ENCODE peak calls at places on chromosome 11, in four cellular contexts. T, W, N and U are unnamed samples.

GRCh38 chr11:127017482-127017881 is 16.9 kb upstream of the KIRREL3 start:
- DNase-seq in T (peak; percentile 27), N (no peak), W (no peak), U (peak; percentile 64)

GRCh38 chr11:15493921-15494630 is 379.4 kb downstream of the INSC start:
- DNase-seq in W (peak; percentile 38), T (no peak), N (no peak), U (no peak)

GRCh38 chr11:129643031-129643721 is 172.5 kb upstream of the TMEM45B start:
- DNase-seq in W (no peak), T (no peak), N (no peak), U (peak; percentile 78)

GRCh38 chr11:59954219-59954847 is 9.5 kb upstream of the OOSP4A start:
- DNase-seq in N (no peak), T (no peak), W (no peak), U (no peak)

GRCh38 chr11:58829736-58830135 is 14.8 kb downstream of the GLYATL2 start:
- DNase-seq in W (no peak), N (no peak), T (no peak), U (no peak)

GRCh38 chr11:80167766-80168165 is 726.9 kb upstream of the TENM4 start:
- DNase-seq in N (no peak), T (no peak), W (no peak), U (no peak)

GRCh38 chr11:64102005-64102738 is 63.7 kb downstream of the MACROD1 start:
- DNase-seq in N (no peak), T (no peak), W (peak; percentile 87), U (no peak)

GRCh38 chr11:114275295-114275694 is 20.9 kb upstream of the NNMT start:
- DNase-seq in T (no peak), W (no peak), N (no peak), U (no peak)

GRCh38 chr11:66910016-66910415 is 48.2 kb downstream of the PC start:
- DNase-seq in T (no peak), W (no peak), N (no peak), U (no peak)

GRCh38 chr11:2584812-2585565 is 114.8 kb downstream of the KCNQ1OT1 start:
- DNase-seq in T (no peak), W (peak; percentile 12), N (no peak), U (no peak)

GRCh38 chr11:126366064-126366822 is 10.8 kb downstream of the ST3GAL4 start:
- DNase-seq in T (no peak), N (no peak), W (no peak), U (no peak)

GRCh38 chr11:60985991-60986915 is 14.8 kb downstream of the CD6 start:
- DNase-seq in T (no peak), W (no peak), N (no peak), U (no peak)

DNA sequence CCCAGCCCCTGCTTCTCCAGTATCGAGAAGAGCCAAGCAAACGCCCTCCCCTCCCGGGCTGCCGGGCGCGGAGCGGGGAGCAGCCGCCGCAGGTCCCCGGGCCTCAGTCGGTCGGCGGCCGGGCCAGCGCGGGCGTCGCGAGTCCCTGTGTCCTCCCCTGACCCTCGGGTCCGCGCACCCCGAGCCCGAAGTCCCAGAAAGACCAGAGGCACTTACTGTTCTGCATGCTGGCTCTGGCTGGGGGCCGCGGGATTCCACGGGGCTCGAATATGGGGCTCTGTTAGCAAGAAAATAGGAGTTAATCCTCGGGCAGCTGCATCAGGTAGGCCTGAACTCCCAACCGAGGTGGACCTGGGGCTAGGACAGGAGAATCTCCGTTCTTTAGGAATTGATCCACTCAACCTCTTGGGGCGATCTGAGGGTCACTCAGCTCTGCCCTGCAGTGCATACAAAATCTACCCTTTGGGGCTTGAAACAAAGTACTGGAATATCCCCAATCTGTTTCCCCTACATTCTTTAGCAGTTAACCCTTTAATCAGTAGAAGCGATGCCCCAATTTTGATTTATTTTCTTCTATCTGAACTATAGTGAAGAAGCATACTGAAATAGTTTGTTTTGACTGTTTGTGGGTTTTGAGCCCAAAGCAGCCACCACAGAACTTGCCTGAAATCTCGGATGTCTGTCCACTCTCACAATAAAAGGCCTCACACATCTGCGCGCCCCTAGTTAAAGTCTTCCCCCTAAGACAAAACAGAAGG is 4.8 kb downstream of the PAX6 start:
- DNase-seq in T (no peak), W (no peak), N (no peak), U (no peak)
- TF ChIP-seq RCOR1 in T (no peak), W (no peak), N (no peak), U (no peak)

GRCh38 chr11:69800278-69800677 is 18.9 kb downstream of the FGF3 start:
- DNase-seq in T (no peak), W (no peak), N (no peak), U (no peak)

GRCh38 chr11:69797737-69798528 is 21.3 kb downstream of the FGF3 start:
- DNase-seq in N (no peak), T (no peak), W (no peak), U (no peak)

GRCh38 chr11:69799097-69799496 is 20.1 kb downstream of the FGF3 start:
- DNase-seq in N (no peak), W (no peak), T (no peak), U (no peak)

GRCh38 chr11:69801513-69802335 is 17.5 kb downstream of the FGF3 start:
- DNase-seq in W (peak; percentile 75), N (no peak), T (peak; percentile 59), U (no peak)

GRCh38 chr11:69799582-69799981 is 19.6 kb downstream of the FGF3 start:
- DNase-seq in T (peak; percentile 82), N (no peak), W (peak; percentile 63), U (peak; percentile 63)
- TF ChIP-seq CHD2 in T (no peak), N (no peak), W (no peak), U (no peak)

GRCh38 chr11:75103380-75104026 is 6.8 kb upstream of the OR2AT4 start:
- DNase-seq in T (peak; percentile 41), W (no peak), N (peak; percentile 50), U (no peak)

GRCh38 chr11:75100314-75100713 is 3.6 kb upstream of the OR2AT4 start:
- DNase-seq in N (peak; percentile 78), T (peak; percentile 68), W (no peak), U (peak; percentile 87)

GRCh38 chr11:75107187-75107586 is 10.5 kb upstream of the OR2AT4 start:
- DNase-seq in N (no peak), T (no peak), W (no peak), U (no peak)

GRCh38 chr11:75101424-75102128 is 4.9 kb upstream of the OR2AT4 start:
- DNase-seq in T (no peak), W (no peak), N (no peak), U (no peak)

DNA sequence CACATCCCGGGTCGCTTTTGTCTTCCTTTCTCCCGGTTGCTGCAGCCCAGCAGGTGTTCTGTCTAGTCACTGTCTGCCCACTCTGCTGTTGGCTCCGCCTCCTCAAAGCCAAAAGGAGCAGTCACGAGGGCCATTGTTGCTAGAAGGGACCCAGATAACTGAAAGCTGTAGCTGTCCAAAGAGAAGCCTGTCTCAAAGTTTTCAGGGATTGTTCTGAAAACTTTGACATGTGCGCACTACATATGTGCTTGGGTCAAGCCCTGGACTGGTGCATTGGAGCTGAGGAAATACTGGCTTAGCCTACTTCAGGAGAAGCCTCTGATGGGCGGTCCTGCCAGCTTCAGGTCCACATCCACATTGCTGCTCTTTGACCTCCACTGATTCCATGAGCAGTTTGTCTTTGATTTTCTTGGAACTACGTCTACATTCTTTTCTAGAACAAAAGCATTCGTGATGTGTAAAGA is 8.8 kb upstream of the OR2AT4 start:
- DNase-seq in T (peak; percentile 69), N (no peak), W (no peak), U (no peak)
- TF ChIP-seq RCOR1 in T (peak; percentile 42), N (no peak), W (no peak), U (no peak)

GRCh38 chr11:28077524-28077923 is 30.4 kb downstream of the KIF18A start:
- DNase-seq in N (no peak), T (no peak), W (no peak), U (no peak)

GRCh38 chr11:28071305-28071704 is 36.7 kb downstream of the KIF18A start:
- DNase-seq in T (no peak), N (no peak), W (no peak), U (no peak)

DNA sequence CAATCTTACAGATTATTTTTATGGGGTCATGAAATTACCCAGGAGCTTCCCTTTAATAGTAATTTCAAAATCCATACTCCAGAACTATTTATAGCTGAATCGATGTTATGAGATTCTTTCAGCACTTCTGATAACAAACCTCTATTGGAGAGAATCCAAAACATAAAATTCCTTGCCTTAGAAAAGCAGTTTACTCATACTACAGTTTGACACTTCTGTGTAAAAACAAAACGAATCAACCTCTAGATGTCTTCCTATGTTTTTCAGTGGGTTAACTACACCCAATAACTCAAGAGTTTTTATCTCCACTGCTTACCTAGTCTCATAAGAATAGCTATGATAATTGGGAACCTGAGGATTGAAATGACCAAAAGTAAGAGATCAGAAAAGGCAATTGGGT is 35.6 kb downstream of the KIF18A start:
- DNase-seq in W (no peak), T (no peak), N (no peak), U (no peak)
- TF ChIP-seq CHD2 in W (no peak), T (no peak), N (no peak), U (no peak)

DNA sequence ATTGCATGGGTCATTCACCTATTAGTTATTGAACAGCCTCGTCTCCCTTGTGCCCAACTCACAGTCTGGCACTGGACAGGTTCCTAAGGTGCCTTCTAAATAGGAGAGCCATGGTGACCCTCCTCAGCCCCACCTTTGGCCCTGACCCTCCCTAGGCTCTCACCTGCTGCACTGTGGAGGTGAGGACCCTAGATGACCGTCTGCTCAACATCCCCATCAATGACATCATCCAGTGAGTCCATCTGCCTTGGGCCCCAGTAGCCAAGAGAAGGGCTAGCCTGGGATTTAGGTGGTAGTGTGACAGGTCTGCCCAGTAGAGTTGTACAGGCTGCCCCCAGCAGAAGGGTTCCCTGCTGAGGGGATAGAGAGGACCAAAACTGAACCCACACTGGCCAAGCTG is 13.6 kb downstream of the UCP2 start:
- DNase-seq in W (no peak), N (no peak), T (no peak), U (no peak)
- TF ChIP-seq RCOR1 in W (no peak), N (no peak), T (no peak), U (no peak)

GRCh38 chr11:17259931-17260499 is 16.5 kb upstream of the NUCB2 start:
- DNase-seq in T (peak; percentile 30), W (no peak), N (no peak), U (no peak)

GRCh38 chr11:17258670-17259069 is 17.9 kb upstream of the NUCB2 start:
- DNase-seq in N (no peak), T (peak; percentile 61), W (no peak), U (no peak)

GRCh38 chr11:17259519-17259918 is 17.0 kb upstream of the NUCB2 start:
- DNase-seq in T (no peak), N (no peak), W (no peak), U (no peak)

GRCh38 chr11:17257200-17257599 is 19.3 kb upstream of the NUCB2 start:
- DNase-seq in T (no peak), W (no peak), N (no peak), U (no peak)

DNA sequence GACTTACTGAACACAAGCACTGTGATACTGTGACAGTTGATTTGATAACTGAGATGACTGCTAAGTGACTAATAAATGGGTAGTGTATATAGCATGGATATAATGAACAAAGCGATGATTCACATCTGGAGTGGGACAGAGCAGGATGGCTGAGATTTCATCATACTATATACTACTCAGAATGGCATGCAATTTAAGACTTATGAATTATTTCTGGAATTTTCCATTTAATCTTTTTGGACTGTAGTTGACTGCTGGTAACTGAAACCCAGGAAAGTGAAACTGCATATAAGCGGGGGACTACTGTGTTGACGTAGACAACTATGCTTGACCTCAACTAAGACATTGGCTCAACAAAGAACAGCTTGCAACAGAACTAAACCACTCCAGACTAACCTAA is 20.0 kb upstream of the NUCB2 start:
- DNase-seq in N (no peak), W (no peak), T (no peak), U (no peak)
- TF ChIP-seq CHD2 in N (no peak), W (no peak), T (no peak), U (no peak)

GRCh38 chr11:11444027-11444799 is 91.2 kb upstream of the CSNK2A3 start:
- DNase-seq in T (no peak), N (no peak), W (no peak), U (no peak)
- TF ChIP-seq RCOR1 in T (no peak), N (no peak), W (no peak), U (no peak)